ENCODE peak calls at places on chromosomes 3 and 15, in nine cellular contexts. One of them, this sample, is unnamed.

GRCh38 chr3:48477959-48478480 is 26.0 kb downstream of the SHISA5 start:
- DNase-seq in heart right ventricle: no peak
- DNase-seq in iris pigment epithelial cell: no peak
- DNase-seq in left ventricle myocardium superior: no peak
- DNase-seq in Caki2: no peak
- DNase-seq in amniotic epithelial cell: no peak
- DNase-seq in stimulated activated CD8-positive, alpha-beta memory T cell treated with anti-CD3 and anti-CD28 coated beads, Interleukin-4, amount 100 ng/mL, for 4 hours: no peak
- DNase-seq in endothelial cell: no peak
- DNase-seq in RPMI8226: no peak
- DNase-seq in this sample: no peak

GRCh38 chr15:99454107-99454809 is 111.5 kb upstream of the MEF2A start:
- DNase-seq in RPMI8226: no peak
- DNase-seq in left ventricle myocardium superior: peak
- DNase-seq in endothelial cell: no peak
- DNase-seq in amniotic epithelial cell: no peak
- DNase-seq in stimulated activated CD8-positive, alpha-beta memory T cell treated with anti-CD3 and anti-CD28 coated beads, Interleukin-4, amount 100 ng/mL, for 4 hours: no peak
- DNase-seq in heart right ventricle: no peak
- DNase-seq in iris pigment epithelial cell: no peak
- DNase-seq in Caki2: no peak
- DNase-seq in this sample: no peak

GRCh38 chr3:70531063-70531657 is 218.7 kb upstream of the MDFIC2 start:
- DNase-seq in stimulated activated CD8-positive, alpha-beta memory T cell treated with anti-CD3 and anti-CD28 coated beads, Interleukin-4, amount 100 ng/mL, for 4 hours: no peak
- DNase-seq in left ventricle myocardium superior: no peak
- DNase-seq in heart right ventricle: no peak
- DNase-seq in iris pigment epithelial cell: peak
- DNase-seq in amniotic epithelial cell: peak
- DNase-seq in endothelial cell: no peak
- DNase-seq in RPMI8226: peak
- DNase-seq in Caki2: peak
- DNase-seq in this sample: peak

GRCh38 chr15:101307048-101307896 is 12.2 kb upstream of the SNRPA1 start:
- DNase-seq in left ventricle myocardium superior: no peak
- DNase-seq in Caki2: no peak
- DNase-seq in RPMI8226: peak
- DNase-seq in endothelial cell: no peak
- DNase-seq in heart right ventricle: no peak
- DNase-seq in stimulated activated CD8-positive, alpha-beta memory T cell treated with anti-CD3 and anti-CD28 coated beads, Interleukin-4, amount 100 ng/mL, for 4 hours: no peak
- DNase-seq in amniotic epithelial cell: no peak
- DNase-seq in iris pigment epithelial cell: no peak
- DNase-seq in this sample: no peak

GRCh38 chr3:197892162-197892561 is 57.8 kb upstream of the RPL35A start:
- DNase-seq in left ventricle myocardium superior: no peak
- DNase-seq in Caki2: no peak
- DNase-seq in endothelial cell: no peak
- DNase-seq in stimulated activated CD8-positive, alpha-beta memory T cell treated with anti-CD3 and anti-CD28 coated beads, Interleukin-4, amount 100 ng/mL, for 4 hours: no peak
- DNase-seq in iris pigment epithelial cell: no peak
- DNase-seq in amniotic epithelial cell: no peak
- DNase-seq in heart right ventricle: no peak
- DNase-seq in RPMI8226: no peak
- DNase-seq in this sample: no peak

GRCh38 chr3:73422556-73422955 is 202.2 kb downstream of the PDZRN3 start:
- DNase-seq in Caki2: no peak
- DNase-seq in stimulated activated CD8-positive, alpha-beta memory T cell treated with anti-CD3 and anti-CD28 coated beads, Interleukin-4, amount 100 ng/mL, for 4 hours: no peak
- DNase-seq in RPMI8226: no peak
- DNase-seq in left ventricle myocardium superior: no peak
- DNase-seq in heart right ventricle: no peak
- DNase-seq in iris pigment epithelial cell: no peak
- DNase-seq in amniotic epithelial cell: peak
- DNase-seq in endothelial cell: no peak
- DNase-seq in this sample: no peak

GRCh38 chr15:89851665-89852341 is 37.2 kb upstream of the ANPEP start:
- DNase-seq in iris pigment epithelial cell: peak
- DNase-seq in RPMI8226: no peak
- DNase-seq in amniotic epithelial cell: no peak
- DNase-seq in heart right ventricle: no peak
- DNase-seq in Caki2: peak
- DNase-seq in left ventricle myocardium superior: no peak
- DNase-seq in endothelial cell: no peak
- DNase-seq in stimulated activated CD8-positive, alpha-beta memory T cell treated with anti-CD3 and anti-CD28 coated beads, Interleukin-4, amount 100 ng/mL, for 4 hours: no peak
- DNase-seq in this sample: no peak

GRCh38 chr15:63041982-63042878 is at the start of gene TPM1:
- DNase-seq in amniotic epithelial cell: peak
- DNase-seq in iris pigment epithelial cell: peak
- DNase-seq in RPMI8226: peak
- DNase-seq in stimulated activated CD8-positive, alpha-beta memory T cell treated with anti-CD3 and anti-CD28 coated beads, Interleukin-4, amount 100 ng/mL, for 4 hours: no peak
- DNase-seq in endothelial cell: peak
- DNase-seq in heart right ventricle: peak
- DNase-seq in left ventricle myocardium superior: peak
- DNase-seq in Caki2: peak
- DNase-seq in this sample: peak

GRCh38 chr3:110680365-110680909 is 391.2 kb upstream of the NECTIN3 start:
- DNase-seq in heart right ventricle: no peak
- DNase-seq in stimulated activated CD8-positive, alpha-beta memory T cell treated with anti-CD3 and anti-CD28 coated beads, Interleukin-4, amount 100 ng/mL, for 4 hours: no peak
- DNase-seq in left ventricle myocardium superior: no peak
- DNase-seq in iris pigment epithelial cell: peak
- DNase-seq in Caki2: no peak
- DNase-seq in RPMI8226: no peak
- DNase-seq in amniotic epithelial cell: no peak
- DNase-seq in endothelial cell: no peak
- DNase-seq in this sample: no peak

GRCh38 chr3:184284696-184285095 is 8.9 kb downstream of the ECE2 start:
- DNase-seq in endothelial cell: peak
- DNase-seq in Caki2: peak
- DNase-seq in RPMI8226: peak
- DNase-seq in left ventricle myocardium superior: no peak
- DNase-seq in heart right ventricle: no peak
- DNase-seq in amniotic epithelial cell: peak
- DNase-seq in iris pigment epithelial cell: peak
- DNase-seq in stimulated activated CD8-positive, alpha-beta memory T cell treated with anti-CD3 and anti-CD28 coated beads, Interleukin-4, amount 100 ng/mL, for 4 hours: no peak
- DNase-seq in this sample: peak

GRCh38 chr15:64842986-64843561 is 1.4 kb downstream of the PLEKHO2 start:
- DNase-seq in RPMI8226: no peak
- DNase-seq in stimulated activated CD8-positive, alpha-beta memory T cell treated with anti-CD3 and anti-CD28 coated beads, Interleukin-4, amount 100 ng/mL, for 4 hours: no peak
- DNase-seq in iris pigment epithelial cell: peak
- DNase-seq in left ventricle myocardium superior: peak
- DNase-seq in heart right ventricle: peak
- DNase-seq in amniotic epithelial cell: peak
- DNase-seq in endothelial cell: peak
- DNase-seq in Caki2: no peak
- DNase-seq in this sample: no peak

GRCh38 chr3:141681390-141681780 is 56.7 kb upstream of the RNF7 start:
- DNase-seq in left ventricle myocardium superior: no peak
- DNase-seq in heart right ventricle: no peak
- DNase-seq in stimulated activated CD8-positive, alpha-beta memory T cell treated with anti-CD3 and anti-CD28 coated beads, Interleukin-4, amount 100 ng/mL, for 4 hours: no peak
- DNase-seq in amniotic epithelial cell: no peak
- DNase-seq in Caki2: no peak
- DNase-seq in RPMI8226: no peak
- DNase-seq in endothelial cell: no peak
- DNase-seq in iris pigment epithelial cell: no peak
- DNase-seq in this sample: no peak

GRCh38 chr3:182682263-182683229 is 110.8 kb upstream of the ATP11B start:
- DNase-seq in Caki2: peak
- DNase-seq in endothelial cell: peak
- DNase-seq in stimulated activated CD8-positive, alpha-beta memory T cell treated with anti-CD3 and anti-CD28 coated beads, Interleukin-4, amount 100 ng/mL, for 4 hours: no peak
- DNase-seq in iris pigment epithelial cell: peak
- DNase-seq in left ventricle myocardium superior: peak
- DNase-seq in amniotic epithelial cell: peak
- DNase-seq in heart right ventricle: peak
- DNase-seq in RPMI8226: peak
- DNase-seq in this sample: no peak